ENCODE peak calls at places on chromosomes 16 and 17, in nine cellular contexts. B is KG1, Q is AG20443, F is keratinocyte, K is lower leg skin, G is NCI-H2029, A is SK-MEL-5, U is body of pancreas, Z is mesenchymal stem cell. X is an unnamed sample.

GRCh38 chr17:62737513-62737912 is 70.6 kb downstream of the MARCHF10 start:
- DNase-seq in B (no peak), U (no peak), F (no peak), A (peak), K (peak), Q (no peak), Z (no peak), G (no peak), X (peak)

GRCh38 chr17:44389723-44390202 is 314 bp upstream of the ITGA2B start:
- DNase-seq in G (no peak), K (no peak), Z (no peak), A (no peak), Q (no peak), F (no peak), B (peak), U (no peak), X (no peak)

GRCh38 chr17:77467513-77467912 is 326.7 kb downstream of the SEC14L1 start:
- DNase-seq in K (no peak), Z (no peak), G (no peak), A (no peak), F (no peak), U (no peak), B (no peak), Q (no peak), X (no peak)

GRCh38 chr17:83180996-83181481 is 101.6 kb downstream of the METRNL start:
- DNase-seq in Z (no peak), B (no peak), Q (no peak), K (peak), F (no peak), A (no peak), G (no peak), U (no peak), X (no peak)

GRCh38 chr17:13005530-13005929 is 12.3 kb downstream of the ELAC2 start:
- DNase-seq in F (no peak), Z (no peak), K (no peak), Q (no peak), B (no peak), U (no peak), G (no peak), A (no peak), X (no peak)

GRCh38 chr16:82715833-82716232 is 89.1 kb downstream of the CDH13 start:
- DNase-seq in Q (peak), F (no peak), B (no peak), U (no peak), G (no peak), K (no peak), A (no peak), Z (no peak), X (peak)

GRCh38 chr17:67377727-67378443 is 804 bp downstream of the PITPNC1 start:
- DNase-seq in Q (peak), Z (peak), F (no peak), K (peak), A (peak), B (peak), U (peak), G (no peak), X (peak)

GRCh38 chr17:56592487-56593072 is 919 bp upstream of the NOG start:
- DNase-seq in A (peak), B (peak), Q (peak), U (peak), K (peak), F (no peak), Z (peak), G (peak), X (peak)

GRCh38 chr17:50020841-50021599 is 26.0 kb upstream of the DLX3 start:
- DNase-seq in Q (no peak), K (peak), G (no peak), B (no peak), A (no peak), U (no peak), Z (no peak), F (no peak), X (no peak)

GRCh38 chr17:81926451-81927144 is 937 bp downstream of the MAFG start:
- DNase-seq in U (peak), Q (peak), F (no peak), G (peak), B (no peak), Z (peak), A (peak), K (peak), X (peak)

GRCh38 chr17:17361543-17362511 is 58.7 kb downstream of the NT5M start:
- DNase-seq in B (no peak), K (peak), U (no peak), Q (peak), F (no peak), G (no peak), A (no peak), Z (no peak), X (no peak)

GRCh38 chr16:69073181-69073669 is 32.2 kb upstream of the HAS3 start:
- DNase-seq in K (no peak), F (peak), Z (peak), Q (peak), A (peak), U (no peak), G (no peak), B (no peak), X (peak)

GRCh38 chr17:27573971-27574525 is 56.9 kb upstream of the LGALS9 start:
- DNase-seq in K (no peak), Z (peak), G (no peak), A (no peak), U (no peak), B (no peak), F (no peak), Q (peak), X (peak)

GRCh38 chr17:77745702-77746101 is 212.8 kb upstream of the TNRC6C start:
- DNase-seq in F (no peak), G (no peak), Z (no peak), K (no peak), U (no peak), A (no peak), B (no peak), Q (no peak), X (no peak)

GRCh38 chr17:82805254-82805653 is 34.6 kb downstream of the ZNF750 start:
- DNase-seq in K (no peak), Z (no peak), B (no peak), G (no peak), U (no peak), A (no peak), Q (no peak), F (no peak), X (no peak)

GRCh38 chr16:46673320-46674013 is 15.5 kb downstream of the VPS35 start:
- DNase-seq in Z (peak), F (no peak), G (peak), B (no peak), Q (peak), U (peak), A (peak), K (no peak), X (peak)

GRCh38 chr17:2171725-2172446 is 117.0 kb downstream of the HIC1 start:
- DNase-seq in G (peak), B (no peak), A (no peak), K (no peak), Z (peak), Q (peak), F (no peak), U (peak), X (peak)